ENCODE peak calls at places on chromosome 17, in five cellular contexts. J is AG04450, I is AG20443, W is amniotic stem cell, A is C1 segment of cervical spinal cord. P is an unnamed sample.
A peak's percentile ranks its signal among the peaks of the same experiment; 100 is the strongest.

GRCh38 chr17:1153795-1154546 is 25.8 kb downstream of the ABR start:
- DNase-seq in J (peak; percentile 32), I (peak; percentile 95), W (peak; percentile 2), A (no peak), P (peak; percentile 31)

GRCh38 chr17:7383742-7384488 is 3.0 kb downstream of the TNK1 start:
- DNase-seq in J (no peak), I (peak; percentile 73), W (no peak), A (no peak), P (no peak)

GRCh38 chr17:38584350-38584925 is 21.3 kb downstream of the SRCIN1 start:
- DNase-seq in J (no peak), I (peak; percentile 89), W (no peak), A (peak; percentile 21), P (peak; percentile 18)

GRCh38 chr17:28846231-28846630 is 3.6 kb upstream of the FAM222B start:
- DNase-seq in J (no peak), I (no peak), W (no peak), A (no peak), P (no peak)

GRCh38 chr17:73341350-73342056 is 29.7 kb upstream of the CDC42EP4 start:
- DNase-seq in J (no peak), I (no peak), W (no peak), A (no peak), P (no peak)

GRCh38 chr17:31296156-31296555 is 883 bp downstream of the OMG start:
- DNase-seq in J (no peak), I (no peak), W (no peak), A (peak; percentile 43), P (no peak)

GRCh38 chr17:76597156-76598003 is 11.7 kb upstream of the ST6GALNAC2 start:
- DNase-seq in J (no peak), I (no peak), W (no peak), A (no peak), P (no peak)

GRCh38 chr17:59361916-59362810 is 30.7 kb downstream of the YPEL2 start:
- DNase-seq in J (peak; percentile 68), I (peak; percentile 63), W (peak; percentile 66), A (no peak), P (no peak)

GRCh38 chr17:36131436-36131835 is 27.8 kb downstream of the CCL4 start:
- DNase-seq in J (no peak), I (no peak), W (no peak), A (no peak), P (no peak)

GRCh38 chr17:34230342-34230741 is 24.7 kb upstream of the CCL2 start:
- DNase-seq in J (no peak), I (no peak), W (no peak), A (no peak), P (no peak)

GRCh38 chr17:81440511-81441244 is 45.4 kb downstream of the BAHCC1 start:
- DNase-seq in J (no peak), I (peak; percentile 36), W (no peak), A (no peak), P (no peak)